ENCODE peak calls at places on chromosomes 13 and 19, in four cellular contexts. One of them, this sample, is unnamed.

GRCh38 chr19:40389404-40390083 is 437 bp downstream of the HIPK4 start:
- DNase-seq in SK-N-SH: no peak
- DNase-seq in HFF-Myc: no peak
- DNase-seq in coronary artery: no peak
- DNase-seq in this sample: no peak

GRCh38 chr19:11375143-11375948 is 880 bp downstream of the SWSAP1 start:
- DNase-seq in SK-N-SH: peak
- DNase-seq in HFF-Myc: no peak
- DNase-seq in coronary artery: peak
- DNase-seq in this sample: no peak

GRCh38 chr19:56105090-56105701 is 15.9 kb downstream of the ZNF787 start:
- DNase-seq in coronary artery: peak
- DNase-seq in SK-N-SH: no peak
- DNase-seq in HFF-Myc: no peak
- DNase-seq in this sample: no peak

GRCh38 chr19:47183579-47183978 is 47.4 kb downstream of the BBC3 start:
- DNase-seq in HFF-Myc: no peak
- DNase-seq in SK-N-SH: no peak
- DNase-seq in coronary artery: no peak
- DNase-seq in this sample: no peak

GRCh38 chr13:43132911-43133310 is 109.5 kb downstream of the DNAJC15 start:
- DNase-seq in HFF-Myc: no peak
- DNase-seq in coronary artery: no peak
- DNase-seq in SK-N-SH: no peak
- DNase-seq in this sample: no peak

GRCh38 chr13:49494645-49495044 is 1.1 kb upstream of the PHF11 start:
- DNase-seq in HFF-Myc: no peak
- DNase-seq in SK-N-SH: no peak
- DNase-seq in coronary artery: no peak
- DNase-seq in this sample: no peak

GRCh38 chr19:46225558-46226004 is 4.0 kb upstream of the IGFL1 start:
- DNase-seq in HFF-Myc: no peak
- DNase-seq in coronary artery: no peak
- DNase-seq in SK-N-SH: no peak
- DNase-seq in this sample: no peak

GRCh38 chr13:37070956-37071355 is 11.5 kb upstream of the SUPT20H start:
- DNase-seq in coronary artery: no peak
- DNase-seq in SK-N-SH: no peak
- DNase-seq in HFF-Myc: no peak
- DNase-seq in this sample: no peak

GRCh38 chr13:98632971-98633370 is 56.1 kb upstream of the STK24 start:
- DNase-seq in HFF-Myc: no peak
- DNase-seq in coronary artery: no peak
- DNase-seq in SK-N-SH: no peak
- DNase-seq in this sample: no peak

GRCh38 chr19:53898680-53899341 is 10.3 kb upstream of the CACNG7 start:
- DNase-seq in coronary artery: no peak
- DNase-seq in HFF-Myc: no peak
- DNase-seq in SK-N-SH: peak
- DNase-seq in this sample: no peak

GRCh38 chr13:94987081-94987480 is 274.7 kb upstream of the SOX21 start:
- DNase-seq in HFF-Myc: no peak
- DNase-seq in SK-N-SH: no peak
- DNase-seq in coronary artery: no peak
- DNase-seq in this sample: no peak

GRCh38 chr13:23621316-23621645 is 51.1 kb downstream of the TNFRSF19 start:
- DNase-seq in coronary artery: no peak
- DNase-seq in SK-N-SH: no peak
- DNase-seq in HFF-Myc: peak
- DNase-seq in this sample: peak

GRCh38 chr13:99033814-99034213 is 56.0 kb upstream of the DOCK9 start:
- DNase-seq in SK-N-SH: peak
- DNase-seq in HFF-Myc: no peak
- DNase-seq in coronary artery: no peak
- DNase-seq in this sample: no peak

GRCh38 chr19:5913739-5914357 is at the start of gene CAPS:
- DNase-seq in coronary artery: no peak
- DNase-seq in HFF-Myc: no peak
- DNase-seq in SK-N-SH: no peak
- DNase-seq in this sample: no peak

GRCh38 chr13:51844862-51845573 is at the start of gene TMEM272:
- DNase-seq in coronary artery: no peak
- DNase-seq in HFF-Myc: no peak
- DNase-seq in SK-N-SH: peak
- DNase-seq in this sample: no peak

GRCh38 chr19:45448887-45449299 is 18.9 kb upstream of the FOSB start:
- DNase-seq in coronary artery: no peak
- DNase-seq in SK-N-SH: no peak
- DNase-seq in HFF-Myc: no peak
- DNase-seq in this sample: no peak

GRCh38 chr19:54317108-54317964 is 4.4 kb upstream of the LILRA5 start:
- DNase-seq in HFF-Myc: no peak
- DNase-seq in SK-N-SH: no peak
- DNase-seq in coronary artery: peak
- DNase-seq in this sample: no peak

GRCh38 chr13:45231722-45232121 is 30.9 kb upstream of the KCTD4 start:
- DNase-seq in coronary artery: no peak
- DNase-seq in HFF-Myc: no peak
- DNase-seq in SK-N-SH: peak
- DNase-seq in this sample: no peak

GRCh38 chr19:36572593-36573019 is 486 bp downstream of the ZNF529 start:
- DNase-seq in coronary artery: no peak
- DNase-seq in SK-N-SH: no peak
- DNase-seq in HFF-Myc: no peak
- DNase-seq in this sample: no peak

GRCh38 chr13:83508905-83509304 is 373.4 kb downstream of the SLITRK1 start:
- DNase-seq in HFF-Myc: no peak
- DNase-seq in coronary artery: no peak
- DNase-seq in SK-N-SH: no peak
- DNase-seq in this sample: no peak

GRCh38 chr19:54325194-54325621 is 12.2 kb upstream of the LILRA5 start:
- DNase-seq in HFF-Myc: peak
- DNase-seq in coronary artery: no peak
- DNase-seq in SK-N-SH: peak
- DNase-seq in this sample: no peak

GRCh38 chr19:30667227-30667626 is 295.0 kb downstream of the ZNF536 start:
- DNase-seq in coronary artery: peak
- DNase-seq in HFF-Myc: no peak
- DNase-seq in SK-N-SH: no peak
- DNase-seq in this sample: no peak

GRCh38 chr19:45202637-45203036 is 24.1 kb downstream of the BLOC1S3 start:
- DNase-seq in HFF-Myc: no peak
- DNase-seq in coronary artery: no peak
- DNase-seq in SK-N-SH: no peak
- DNase-seq in this sample: no peak

GRCh38 chr13:98541701-98542203 is 35.2 kb downstream of the STK24 start:
- DNase-seq in SK-N-SH: peak
- DNase-seq in coronary artery: no peak
- DNase-seq in HFF-Myc: no peak
- DNase-seq in this sample: no peak

GRCh38 chr19:56973713-56974553 is 133.4 kb upstream of the PEG3 start:
- DNase-seq in HFF-Myc: no peak
- DNase-seq in coronary artery: no peak
- DNase-seq in SK-N-SH: peak
- DNase-seq in this sample: no peak

GRCh38 chr19:6534451-6535093 is 3.7 kb downstream of the TNFSF9 start:
- DNase-seq in coronary artery: no peak
- DNase-seq in SK-N-SH: no peak
- DNase-seq in HFF-Myc: no peak
- DNase-seq in this sample: no peak

GRCh38 chr19:7618366-7618765 is 11.0 kb downstream of the XAB2 start:
- DNase-seq in HFF-Myc: no peak
- DNase-seq in SK-N-SH: peak
- DNase-seq in coronary artery: no peak
- DNase-seq in this sample: no peak

GRCh38 chr19:18291019-18291524 is 9.7 kb upstream of the JUND start:
- DNase-seq in coronary artery: no peak
- DNase-seq in SK-N-SH: peak
- DNase-seq in HFF-Myc: no peak
- DNase-seq in this sample: no peak

GRCh38 chr13:87274209-87274819 is 396.9 kb upstream of the SLITRK5 start:
- DNase-seq in SK-N-SH: peak
- DNase-seq in coronary artery: no peak
- DNase-seq in HFF-Myc: no peak
- DNase-seq in this sample: no peak

GRCh38 chr19:35959968-35960320 is 23.8 kb downstream of the LRFN3 start:
- DNase-seq in SK-N-SH: no peak
- DNase-seq in HFF-Myc: no peak
- DNase-seq in coronary artery: no peak
- DNase-seq in this sample: no peak

DNA sequence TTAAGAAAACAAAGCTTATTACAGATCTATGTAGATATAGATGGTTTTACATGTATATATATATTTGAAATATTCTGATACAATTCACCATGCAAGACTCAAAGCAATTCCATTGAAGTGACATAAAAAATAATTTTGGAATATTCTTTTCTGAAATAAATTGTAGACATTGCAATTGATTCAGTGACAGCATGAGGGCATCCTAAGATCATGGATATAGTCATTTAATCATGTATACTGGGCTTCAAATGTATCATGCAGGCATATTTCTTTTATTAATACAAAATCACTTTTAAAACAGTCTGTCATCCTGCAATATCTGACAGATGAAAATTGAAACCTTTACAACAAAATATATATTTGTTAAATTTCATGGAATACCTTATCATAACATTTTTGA is 286.7 kb upstream of the SLITRK6 start:
- DNase-seq in HFF-Myc: no peak
- DNase-seq in SK-N-SH: no peak
- DNase-seq in coronary artery: no peak
- DNase-seq in this sample: no peak
- TF ChIP-seq CTCF in HFF-Myc: no peak
- TF ChIP-seq CTCF in SK-N-SH: peak
- TF ChIP-seq CTCF in coronary artery: no peak
- TF ChIP-seq CTCF in this sample: no peak

GRCh38 chr19:42280761-42281174 is 11.7 kb downstream of the CIC start:
- DNase-seq in HFF-Myc: no peak
- DNase-seq in SK-N-SH: peak
- DNase-seq in coronary artery: peak
- DNase-seq in this sample: no peak
- H3K4me3 ChIP-seq in HFF-Myc: peak
- H3K4me3 ChIP-seq in SK-N-SH: peak
- H3K4me3 ChIP-seq in coronary artery: peak
- H3K4me3 ChIP-seq in this sample: peak

GRCh38 chr19:29615891-29616425 is 9.9 kb downstream of the POP4 start:
- DNase-seq in coronary artery: no peak
- DNase-seq in HFF-Myc: no peak
- DNase-seq in SK-N-SH: no peak
- DNase-seq in this sample: no peak

GRCh38 chr19:29618871-29619270 is 12.8 kb downstream of the POP4 start:
- DNase-seq in HFF-Myc: no peak
- DNase-seq in SK-N-SH: no peak
- DNase-seq in coronary artery: no peak
- DNase-seq in this sample: no peak

GRCh38 chr19:29617336-29618266 is 11.5 kb downstream of the POP4 start:
- DNase-seq in HFF-Myc: no peak
- DNase-seq in SK-N-SH: no peak
- DNase-seq in coronary artery: no peak
- DNase-seq in this sample: no peak

GRCh38 chr19:29616541-29616940 is 10.5 kb downstream of the POP4 start:
- DNase-seq in HFF-Myc: no peak
- DNase-seq in coronary artery: no peak
- DNase-seq in SK-N-SH: no peak
- DNase-seq in this sample: no peak

DNA sequence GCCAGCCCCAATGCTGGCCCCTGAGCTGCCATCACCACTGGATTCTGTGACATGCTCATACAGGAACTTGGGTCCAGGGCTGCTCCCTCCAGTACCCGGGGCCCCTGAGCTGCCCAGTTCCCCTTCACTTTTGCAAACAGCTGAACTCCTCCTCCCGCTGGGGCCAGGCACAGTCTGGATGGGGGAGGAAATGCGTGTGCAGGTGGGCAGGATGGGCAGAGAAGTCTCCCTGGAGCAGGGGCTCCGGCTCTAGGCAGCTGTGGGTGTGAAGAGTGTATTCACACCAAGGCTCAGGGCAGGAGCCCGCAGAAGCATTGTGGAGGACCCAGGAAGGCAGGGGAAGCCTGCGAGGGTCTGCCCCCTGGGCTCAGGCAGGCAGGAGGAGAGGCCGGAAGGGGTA is 12.4 kb downstream of the POP4 start:
- DNase-seq in HFF-Myc: no peak
- DNase-seq in SK-N-SH: no peak
- DNase-seq in coronary artery: no peak
- DNase-seq in this sample: no peak
- TF ChIP-seq CTCF in HFF-Myc: no peak
- TF ChIP-seq CTCF in SK-N-SH: no peak
- TF ChIP-seq CTCF in coronary artery: no peak
- TF ChIP-seq CTCF in this sample: no peak

GRCh38 chr13:74288361-74288911 is 154.2 kb upstream of the KLF12 start:
- DNase-seq in SK-N-SH: peak
- DNase-seq in coronary artery: no peak
- DNase-seq in HFF-Myc: no peak
- DNase-seq in this sample: no peak

GRCh38 chr13:74289861-74290260 is 155.7 kb upstream of the KLF12 start:
- DNase-seq in SK-N-SH: peak
- DNase-seq in coronary artery: no peak
- DNase-seq in HFF-Myc: no peak
- DNase-seq in this sample: no peak

GRCh38 chr13:74289130-74289529 is 154.9 kb upstream of the KLF12 start:
- DNase-seq in HFF-Myc: no peak
- DNase-seq in coronary artery: no peak
- DNase-seq in SK-N-SH: no peak
- DNase-seq in this sample: no peak

GRCh38 chr13:74290324-74290773 is 156.1 kb upstream of the KLF12 start:
- DNase-seq in SK-N-SH: peak
- DNase-seq in coronary artery: no peak
- DNase-seq in HFF-Myc: no peak
- DNase-seq in this sample: no peak

DNA sequence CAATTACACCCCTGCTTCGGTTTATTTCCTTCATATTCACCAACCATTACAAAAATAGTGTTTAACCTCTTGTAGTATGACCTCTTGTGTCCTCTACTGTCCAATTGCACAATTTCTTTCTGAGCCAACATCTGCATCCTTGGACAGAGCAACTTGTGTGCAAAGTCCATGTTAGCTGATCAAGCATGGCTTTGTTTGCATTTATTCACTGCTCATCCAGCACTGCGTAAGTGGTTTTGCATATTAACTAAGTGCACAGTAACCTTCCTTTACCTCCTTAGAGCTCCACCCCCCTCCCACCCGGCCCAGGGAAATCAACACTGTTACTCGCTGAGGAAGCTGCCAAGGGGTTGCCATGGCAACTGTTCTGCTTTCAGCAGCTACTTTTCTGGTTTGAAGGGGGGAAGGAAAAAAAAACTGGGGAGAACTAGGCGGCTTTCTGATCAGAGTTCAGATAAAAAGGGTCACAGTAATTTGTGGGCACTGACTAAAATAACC is 153.5 kb upstream of the KLF12 start:
- DNase-seq in coronary artery: no peak
- DNase-seq in HFF-Myc: peak
- DNase-seq in SK-N-SH: peak
- DNase-seq in this sample: no peak
- H3K4me3 ChIP-seq in coronary artery: peak
- H3K4me3 ChIP-seq in HFF-Myc: no peak
- H3K4me3 ChIP-seq in SK-N-SH: peak
- H3K4me3 ChIP-seq in this sample: no peak